ENCODE peak calls at places on chromosome 4, in four cellular contexts. F is H9, P is mesenchymal stem cell, J is H1. C is an unnamed sample.

GRCh38 chr4:115233600-115233999 is 120.2 kb upstream of the NDST4 start:
- DNase-seq in F (no peak), J (no peak), P (no peak), C (no peak)

GRCh38 chr4:13921805-13922204 is 294.3 kb upstream of the BOD1L1 start:
- DNase-seq in F (no peak), J (no peak), P (peak), C (no peak)

GRCh38 chr4:26248647-26249046 is 72.2 kb upstream of the RBPJ start:
- DNase-seq in J (no peak), F (no peak), P (peak), C (no peak)

GRCh38 chr4:54032558-54033135 is 31.8 kb downstream of the CHIC2 start:
- DNase-seq in F (no peak), P (no peak), J (no peak), C (no peak)

GRCh38 chr4:121061861-121062260 is 10.5 kb downstream of the NDNF start:
- DNase-seq in J (no peak), P (no peak), F (no peak), C (no peak)

GRCh38 chr4:1856920-1857699 is 1.2 kb upstream of the LETM1 start:
- DNase-seq in J (no peak), P (no peak), F (no peak), C (no peak)

GRCh38 chr4:107389965-107390364 is 330.1 kb downstream of the PAPSS1 start:
- DNase-seq in P (no peak), F (no peak), J (no peak), C (no peak)

GRCh38 chr4:184156169-184156568 is 61.5 kb downstream of the ENPP6 start:
- DNase-seq in J (no peak), F (no peak), P (no peak), C (no peak)

GRCh38 chr4:26821677-26822503 is 38.8 kb upstream of the STIM2 start:
- DNase-seq in F (no peak), P (peak), J (no peak), C (peak)

GRCh38 chr4:85696661-85697060 is 221.7 kb downstream of the ARHGAP24 start:
- DNase-seq in J (no peak), P (no peak), F (no peak), C (no peak)

GRCh38 chr4:83408958-83409357 is 46.7 kb downstream of the HELQ start:
- DNase-seq in F (no peak), J (no peak), P (no peak), C (no peak)

GRCh38 chr4:128831526-128832252 is 22.2 kb downstream of the JADE1 start:
- DNase-seq in J (no peak), F (peak), P (peak), C (peak)

GRCh38 chr4:120520761-120521160 is 401.8 kb downstream of the PRDM5 start:
- DNase-seq in J (no peak), P (no peak), F (no peak), C (peak)

GRCh38 chr4:147638942-147639341 is 21.7 kb downstream of the TMEM184C start:
- DNase-seq in P (no peak), F (no peak), J (no peak), C (no peak)

GRCh38 chr4:2353222-2354107 is 65.0 kb downstream of the ZFYVE28 start:
- DNase-seq in F (peak), P (no peak), J (no peak), C (no peak)

GRCh38 chr4:182536221-182536620 is 293.0 kb downstream of the TENM3 start:
- DNase-seq in F (no peak), P (no peak), J (no peak), C (peak)

GRCh38 chr4:176794151-176794550 is 1.4 kb upstream of the VEGFC start:
- DNase-seq in J (no peak), P (peak), F (no peak), C (no peak)

GRCh38 chr4:115671581-115671980 is 558.2 kb upstream of the NDST4 start:
- DNase-seq in J (no peak), F (no peak), P (no peak), C (no peak)

GRCh38 chr4:113436360-113436759 is 325.2 kb downstream of the CAMK2D start:
- DNase-seq in P (peak), F (no peak), J (no peak), C (no peak)

GRCh38 chr4:180870623-180871022 is 1372.6 kb upstream of the TENM3 start:
- DNase-seq in P (no peak), J (no peak), F (no peak), C (no peak)

GRCh38 chr4:83852085-83852451 is 316.2 kb downstream of the GPAT3 start:
- DNase-seq in J (no peak), F (no peak), P (peak), C (peak)

GRCh38 chr4:86223472-86223871 is 136.4 kb downstream of the MAPK10 start:
- DNase-seq in P (peak), F (peak), J (peak), C (peak)

GRCh38 chr4:125388653-125389052 is 73.9 kb downstream of the FAT4 start:
- DNase-seq in P (peak), J (no peak), F (no peak), C (no peak)

GRCh38 chr4:165628572-165628971 is 244.5 kb upstream of the TLL1 start:
- DNase-seq in F (no peak), J (no peak), P (no peak), C (no peak)

GRCh38 chr4:22850055-22850454 is 157.3 kb downstream of the GBA3 start:
- DNase-seq in P (no peak), J (no peak), F (no peak), C (no peak)

GRCh38 chr4:125891597-125892258 is 577.0 kb downstream of the FAT4 start:
- DNase-seq in P (peak), F (no peak), J (no peak), C (no peak)

GRCh38 chr4:4339504-4340085 is 47.3 kb upstream of the NSG1 start:
- DNase-seq in J (no peak), F (no peak), P (no peak), C (no peak)

GRCh38 chr4:112318239-112319142 is 21.3 kb downstream of the ALPK1 start:
- DNase-seq in J (no peak), F (no peak), P (no peak), C (no peak)

GRCh38 chr4:119729815-119730643 is 101.4 kb upstream of the PDE5A start:
- DNase-seq in P (peak), F (no peak), J (no peak), C (no peak)

GRCh38 chr4:122827258-122827887 is 742 bp downstream of the FGF2 start:
- DNase-seq in P (peak), J (no peak), F (no peak), C (peak)
- H4K8ac ChIP-seq in P (peak), J (peak), F (peak), C (peak)

GRCh38 chr4:7073526-7074390 is 5.9 kb upstream of the GRPEL1 start:
- DNase-seq in P (peak), J (peak), F (peak), C (peak)
- H4K8ac ChIP-seq in P (no peak), J (no peak), F (no peak), C (no peak)

GRCh38 chr4:98728871-98729270 is 70.5 kb upstream of the TSPAN5 start:
- DNase-seq in P (no peak), F (no peak), J (no peak), C (no peak)
- H4K8ac ChIP-seq in P (no peak), F (no peak), J (no peak), C (no peak)

GRCh38 chr4:47155907-47156306 is 124.5 kb downstream of the GABRB1 start:
- DNase-seq in F (no peak), J (no peak), P (no peak), C (no peak)

GRCh38 chr4:47160095-47160494 is 128.7 kb downstream of the GABRB1 start:
- DNase-seq in J (no peak), P (no peak), F (no peak), C (no peak)

GRCh38 chr4:47154816-47155370 is 123.5 kb downstream of the GABRB1 start:
- DNase-seq in J (no peak), F (no peak), P (no peak), C (peak)
- H4K8ac ChIP-seq in J (no peak), F (no peak), P (no peak), C (no peak)

GRCh38 chr4:7910721-7911015 is 29.0 kb downstream of the AFAP1 start:
- DNase-seq in F (no peak), P (no peak), J (no peak), C (no peak)
- H4K8ac ChIP-seq in F (no peak), P (peak), J (no peak), C (no peak)

DNA sequence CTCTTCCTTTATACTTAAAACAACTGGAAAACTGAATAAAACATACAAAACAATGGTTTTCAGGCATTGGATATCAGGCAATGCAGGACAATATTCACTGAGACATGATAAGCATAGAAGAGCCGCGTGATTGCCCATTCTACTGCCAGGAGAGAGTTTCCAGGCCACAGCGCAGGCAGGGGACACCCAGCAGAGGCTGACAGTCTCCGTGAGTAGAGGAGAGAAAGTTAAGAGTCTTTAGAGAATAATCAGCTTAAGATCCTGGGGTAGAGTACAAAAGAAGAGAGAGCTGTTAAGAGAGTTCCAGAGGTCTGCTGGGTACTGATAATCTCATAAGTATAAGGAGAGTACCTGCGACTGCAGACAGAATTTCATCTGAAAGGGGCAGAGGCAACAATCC is 18.4 kb upstream of the FRAS1 start:
- DNase-seq in P (no peak), J (no peak), F (no peak), C (peak)
- H4K8ac ChIP-seq in P (no peak), J (no peak), F (no peak), C (no peak)